ENCODE peak calls at places on chromosomes 2 and 18, in five cellular contexts. One of them, this sample, is unnamed. For H3K9me3, the result is how much of the 10 kb centered on the place peaks cover.

GRCh38 chr18:71374294-71374693 is 1085.4 kb downstream of the SOCS6 start:
- DNase-seq in cardiac muscle cell: no peak
- DNase-seq in testis: no peak
- DNase-seq in MM.1S: no peak
- DNase-seq in heart left ventricle: no peak
- DNase-seq in this sample: no peak

GRCh38 chr2:56892381-56892780 is 708.6 kb downstream of the CCDC85A start:
- DNase-seq in cardiac muscle cell: no peak
- DNase-seq in testis: no peak
- DNase-seq in MM.1S: no peak
- DNase-seq in heart left ventricle: no peak
- DNase-seq in this sample: no peak

GRCh38 chr2:74632939-74633312 is 15.2 kb downstream of the M1AP start:
- DNase-seq in cardiac muscle cell: no peak
- DNase-seq in testis: no peak
- DNase-seq in MM.1S: no peak
- DNase-seq in heart left ventricle: no peak
- DNase-seq in this sample: no peak

GRCh38 chr18:11042247-11042646 is 107.1 kb downstream of the PIEZO2 start:
- DNase-seq in cardiac muscle cell: no peak
- DNase-seq in testis: no peak
- DNase-seq in MM.1S: no peak
- DNase-seq in heart left ventricle: peak
- DNase-seq in this sample: no peak

GRCh38 chr2:152466925-152467676 is 132.1 kb downstream of the FMNL2 start:
- DNase-seq in cardiac muscle cell: no peak
- DNase-seq in testis: no peak
- DNase-seq in MM.1S: peak
- DNase-seq in heart left ventricle: no peak
- DNase-seq in this sample: no peak

GRCh38 chr18:41974661-41975286 is 19.7 kb downstream of the PIK3C3 start:
- DNase-seq in cardiac muscle cell: peak
- DNase-seq in testis: no peak
- DNase-seq in MM.1S: no peak
- DNase-seq in heart left ventricle: no peak
- DNase-seq in this sample: no peak

GRCh38 chr2:191746809-191747208 is 68.9 kb downstream of the NABP1 start:
- DNase-seq in cardiac muscle cell: no peak
- DNase-seq in testis: no peak
- DNase-seq in MM.1S: no peak
- DNase-seq in heart left ventricle: no peak
- DNase-seq in this sample: no peak

GRCh38 chr2:120684691-120685402 is 50.8 kb upstream of the GLI2 start:
- DNase-seq in cardiac muscle cell: no peak
- DNase-seq in testis: no peak
- DNase-seq in MM.1S: no peak
- DNase-seq in heart left ventricle: no peak
- DNase-seq in this sample: no peak

GRCh38 chr2:206158563-206159345 is 490 bp downstream of the NDUFS1 start:
- DNase-seq in cardiac muscle cell: peak
- DNase-seq in testis: no peak
- DNase-seq in MM.1S: no peak
- DNase-seq in heart left ventricle: no peak
- DNase-seq in this sample: no peak

GRCh38 chr2:152403395-152403794 is 68.4 kb downstream of the FMNL2 start:
- DNase-seq in cardiac muscle cell: no peak
- DNase-seq in testis: no peak
- DNase-seq in MM.1S: no peak
- DNase-seq in heart left ventricle: no peak
- DNase-seq in this sample: no peak

GRCh38 chr2:238920053-238920452 is 72.2 kb downstream of the TWIST2 start:
- DNase-seq in cardiac muscle cell: no peak
- DNase-seq in testis: no peak
- DNase-seq in MM.1S: no peak
- DNase-seq in heart left ventricle: no peak
- DNase-seq in this sample: no peak

GRCh38 chr2:157587576-157587975 is 41.1 kb downstream of the ACVR1C start:
- DNase-seq in cardiac muscle cell: peak
- DNase-seq in testis: no peak
- DNase-seq in MM.1S: no peak
- DNase-seq in heart left ventricle: no peak
- DNase-seq in this sample: no peak

GRCh38 chr2:47784349-47784851 is 1.5 kb downstream of the MSH6 start:
- DNase-seq in cardiac muscle cell: no peak
- DNase-seq in testis: peak
- DNase-seq in MM.1S: no peak
- DNase-seq in heart left ventricle: no peak
- DNase-seq in this sample: no peak

GRCh38 chr2:158664987-158665386 is 130.1 kb upstream of the DAPL1 start:
- DNase-seq in cardiac muscle cell: no peak
- DNase-seq in testis: no peak
- DNase-seq in MM.1S: no peak
- DNase-seq in heart left ventricle: no peak
- DNase-seq in this sample: no peak

GRCh38 chr18:37532917-37533316 is 32.7 kb downstream of the CELF4 start:
- DNase-seq in cardiac muscle cell: no peak
- DNase-seq in testis: peak
- DNase-seq in MM.1S: no peak
- DNase-seq in heart left ventricle: no peak
- DNase-seq in this sample: no peak

GRCh38 chr2:150274108-150274507 is 213.4 kb downstream of the RND3 start:
- DNase-seq in cardiac muscle cell: no peak
- DNase-seq in testis: no peak
- DNase-seq in MM.1S: no peak
- DNase-seq in heart left ventricle: no peak
- DNase-seq in this sample: no peak

GRCh38 chr2:150272404-150272803 is 215.1 kb downstream of the RND3 start:
- DNase-seq in cardiac muscle cell: no peak
- DNase-seq in testis: no peak
- DNase-seq in MM.1S: no peak
- DNase-seq in heart left ventricle: no peak
- DNase-seq in this sample: no peak

GRCh38 chr2:150276737-150277136 is 210.7 kb downstream of the RND3 start:
- DNase-seq in cardiac muscle cell: no peak
- DNase-seq in testis: no peak
- DNase-seq in MM.1S: no peak
- DNase-seq in heart left ventricle: no peak
- DNase-seq in this sample: no peak

GRCh38 chr2:150267651-150268415 is 219.6 kb downstream of the RND3 start:
- DNase-seq in cardiac muscle cell: no peak
- DNase-seq in testis: no peak
- DNase-seq in MM.1S: no peak
- DNase-seq in heart left ventricle: no peak
- DNase-seq in this sample: no peak

GRCh38 chr2:150271952-150272351 is 215.5 kb downstream of the RND3 start:
- DNase-seq in cardiac muscle cell: no peak
- DNase-seq in testis: no peak
- DNase-seq in MM.1S: no peak
- DNase-seq in heart left ventricle: no peak
- DNase-seq in this sample: no peak
- H3K9me3 ChIP-seq in cardiac muscle cell: under half
- H3K9me3 ChIP-seq in testis: under half
- H3K9me3 ChIP-seq in MM.1S: under half
- H3K9me3 ChIP-seq in heart left ventricle: under half
- H3K9me3 ChIP-seq in this sample: under half

DNA sequence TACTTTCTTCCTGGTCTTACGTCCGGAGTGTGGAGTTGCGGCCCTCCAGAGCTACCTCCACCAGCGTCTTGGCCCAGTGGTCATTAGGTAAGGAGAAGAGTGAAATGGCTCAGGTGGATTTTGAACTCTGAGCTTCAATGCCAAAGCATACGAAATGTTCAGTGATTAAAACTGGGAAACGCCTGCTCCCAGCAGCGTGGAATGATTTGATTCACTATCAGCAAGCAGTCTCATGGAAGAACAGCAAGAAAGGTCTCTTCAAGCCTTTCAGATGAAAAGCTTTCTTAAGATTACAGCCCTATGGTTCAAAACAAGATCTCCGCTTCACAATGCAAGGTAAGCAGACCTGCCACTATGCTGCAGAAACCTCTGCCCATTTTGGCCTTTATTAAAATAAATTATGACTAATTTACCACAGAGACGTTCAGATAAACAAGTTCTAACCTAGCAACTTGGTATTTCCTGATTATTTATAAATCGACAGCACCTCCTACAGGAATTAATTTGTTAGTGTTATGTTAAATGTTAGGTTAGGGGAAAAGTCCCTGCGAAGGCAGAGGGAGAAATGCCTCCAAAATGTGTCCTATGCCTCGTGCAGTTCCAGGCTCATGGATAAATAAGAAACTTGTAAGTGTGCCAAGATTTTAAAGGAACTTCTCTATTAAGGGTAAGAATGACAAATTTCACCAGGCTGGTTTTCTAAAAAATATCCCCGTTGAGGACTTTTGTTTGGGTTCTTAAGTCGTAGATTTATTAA is 10.1 kb downstream of the SP9 start:
- DNase-seq in cardiac muscle cell: no peak
- DNase-seq in testis: no peak
- DNase-seq in MM.1S: peak
- DNase-seq in heart left ventricle: no peak
- DNase-seq in this sample: no peak
- TF ChIP-seq CTCF in cardiac muscle cell: peak
- TF ChIP-seq CTCF in testis: peak
- TF ChIP-seq CTCF in MM.1S: peak
- TF ChIP-seq CTCF in heart left ventricle: peak
- TF ChIP-seq CTCF in this sample: peak

DNA sequence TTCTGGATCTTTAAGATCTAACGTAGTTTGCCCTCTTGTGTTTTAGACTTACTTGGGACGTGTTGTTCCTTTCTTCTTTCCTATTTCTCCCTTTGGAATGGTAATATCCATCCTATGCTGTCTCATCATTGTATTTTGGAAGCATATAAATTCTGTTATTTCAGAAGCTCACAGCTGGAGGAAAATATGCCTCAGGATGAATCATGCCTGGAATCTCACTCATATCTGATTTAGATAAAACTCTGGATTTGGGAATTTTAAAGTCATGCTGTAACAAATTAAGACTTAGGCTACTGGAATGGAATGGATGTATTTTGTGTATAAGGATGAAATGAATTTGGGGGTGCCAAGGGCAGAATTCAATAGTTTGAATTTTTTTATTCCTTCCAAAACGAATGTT is 245.2 kb upstream of the GULP1 start:
- DNase-seq in cardiac muscle cell: no peak
- DNase-seq in testis: no peak
- DNase-seq in MM.1S: no peak
- DNase-seq in heart left ventricle: no peak
- DNase-seq in this sample: no peak
- H3K9me3 ChIP-seq in cardiac muscle cell: under half
- H3K9me3 ChIP-seq in testis: under half
- H3K9me3 ChIP-seq in MM.1S: under half
- H3K9me3 ChIP-seq in heart left ventricle: under half
- H3K9me3 ChIP-seq in this sample: under half

DNA sequence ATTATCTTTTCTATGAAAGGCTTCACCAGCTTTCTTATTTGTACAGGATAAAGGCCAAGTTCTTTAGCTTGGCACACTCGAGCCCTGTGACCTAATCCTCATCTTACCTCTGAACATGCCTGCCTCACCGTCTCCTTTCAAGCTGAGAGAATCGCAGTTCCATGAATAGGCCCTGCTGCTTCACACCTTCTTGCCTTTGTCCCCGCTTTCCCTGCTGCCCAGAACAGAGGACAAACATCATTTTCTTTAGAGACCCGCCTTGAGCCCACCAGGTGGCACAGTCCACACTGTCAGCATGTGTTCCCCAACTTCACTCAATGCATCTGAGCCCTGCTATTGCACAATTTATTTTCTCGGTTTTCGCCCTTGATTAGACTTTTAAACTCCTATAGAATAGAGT is 1094.6 kb downstream of the BCL11A start:
- DNase-seq in cardiac muscle cell: peak
- DNase-seq in testis: no peak
- DNase-seq in MM.1S: no peak
- DNase-seq in heart left ventricle: no peak
- DNase-seq in this sample: no peak
- TF ChIP-seq CTCF in cardiac muscle cell: no peak
- TF ChIP-seq CTCF in testis: no peak
- TF ChIP-seq CTCF in MM.1S: no peak
- TF ChIP-seq CTCF in heart left ventricle: no peak
- TF ChIP-seq CTCF in this sample: no peak

GRCh38 chr2:223472771-223473170 is 129.4 kb downstream of the SCG2 start:
- DNase-seq in cardiac muscle cell: no peak
- DNase-seq in testis: no peak
- DNase-seq in MM.1S: no peak
- DNase-seq in heart left ventricle: no peak
- DNase-seq in this sample: no peak

GRCh38 chr2:223481486-223481885 is 120.7 kb downstream of the SCG2 start:
- DNase-seq in cardiac muscle cell: no peak
- DNase-seq in testis: no peak
- DNase-seq in MM.1S: peak
- DNase-seq in heart left ventricle: no peak
- DNase-seq in this sample: no peak

GRCh38 chr2:223474893-223475292 is 127.3 kb downstream of the SCG2 start:
- DNase-seq in cardiac muscle cell: no peak
- DNase-seq in testis: no peak
- DNase-seq in MM.1S: no peak
- DNase-seq in heart left ventricle: no peak
- DNase-seq in this sample: no peak

GRCh38 chr2:223477318-223477717 is 124.8 kb downstream of the SCG2 start:
- DNase-seq in cardiac muscle cell: no peak
- DNase-seq in testis: no peak
- DNase-seq in MM.1S: no peak
- DNase-seq in heart left ventricle: no peak
- DNase-seq in this sample: no peak

GRCh38 chr2:223475901-223476300 is 126.3 kb downstream of the SCG2 start:
- DNase-seq in cardiac muscle cell: no peak
- DNase-seq in testis: no peak
- DNase-seq in MM.1S: no peak
- DNase-seq in heart left ventricle: no peak
- DNase-seq in this sample: no peak
- H3K9me3 ChIP-seq in cardiac muscle cell: under half
- H3K9me3 ChIP-seq in testis: under half
- H3K9me3 ChIP-seq in MM.1S: under half
- H3K9me3 ChIP-seq in heart left ventricle: under half
- H3K9me3 ChIP-seq in this sample: under half

This sample was measured in BE2C.